ENCODE peak calls at places on chromosomes 3 and 15, in six cellular contexts. G, J, K, S, H and Q are unnamed samples.

GRCh38 chr3:8900065-8900464 is 63.2 kb downstream of the RAD18 start:
- DNase-seq in G (no peak), J (no peak), K (no peak), S (peak; percentile 17), H (no peak), Q (no peak)

GRCh38 chr3:16476636-16477035 is 36.9 kb downstream of the RFTN1 start:
- DNase-seq in G (no peak), J (peak; percentile 70), K (no peak), S (no peak), H (no peak), Q (no peak)

GRCh38 chr3:14001136-14001535 is 121.3 kb upstream of the WNT7A start:
- DNase-seq in G (no peak), J (no peak), K (no peak), S (no peak), H (no peak), Q (no peak)

GRCh38 chr15:88630141-88630721 is 8.6 kb upstream of the ISG20 start:
- DNase-seq in G (no peak), J (no peak), K (no peak), S (no peak), H (no peak), Q (no peak)

GRCh38 chr3:156601497-156601896 is 46.6 kb upstream of the SSR3 start:
- DNase-seq in G (no peak), J (no peak), K (no peak), S (no peak), H (no peak), Q (no peak)

GRCh38 chr15:39908186-39908585 is 11.9 kb downstream of the GPR176 start:
- DNase-seq in G (no peak), J (peak; percentile 71), K (no peak), S (no peak), H (peak; percentile 64), Q (no peak)

GRCh38 chr3:140595295-140595694 is 82.6 kb upstream of the TRIM42 start:
- DNase-seq in G (no peak), J (peak; percentile 18), K (no peak), S (no peak), H (no peak), Q (peak; percentile 53)

GRCh38 chr3:5071061-5071460 is 51.0 kb upstream of the ARL8B start:
- DNase-seq in G (no peak), J (no peak), K (no peak), S (no peak), H (no peak), Q (no peak)

GRCh38 chr3:110026421-110026820 is 689.1 kb upstream of the DPPA4 start:
- DNase-seq in G (no peak), J (no peak), K (no peak), S (no peak), H (no peak), Q (no peak)

GRCh38 chr15:39391230-39391629 is 189.6 kb upstream of the THBS1 start:
- DNase-seq in G (no peak), J (no peak), K (no peak), S (no peak), H (no peak), Q (no peak)

GRCh38 chr3:37163262-37164020 is 10.9 kb downstream of the LRRFIP2 start:
- DNase-seq in G (no peak), J (peak; percentile 39), K (no peak), S (peak; percentile 47), H (no peak), Q (no peak)

GRCh38 chr3:128946411-128946810 is 47.5 kb downstream of the CFAP92 start:
- DNase-seq in G (no peak), J (no peak), K (no peak), S (no peak), H (peak; percentile 12), Q (peak; percentile 29)

GRCh38 chr3:56288258-56288657 is 180.0 kb downstream of the ERC2 start:
- DNase-seq in G (no peak), J (no peak), K (no peak), S (peak; percentile 46), H (no peak), Q (no peak)

GRCh38 chr3:52845157-52845556 is 10.3 kb upstream of the MUSTN1 start:
- DNase-seq in G (peak; percentile 88), J (no peak), K (no peak), S (no peak), H (no peak), Q (no peak)

GRCh38 chr3:134339331-134339730 is 34.9 kb downstream of the AMOTL2 start:
- DNase-seq in G (no peak), J (no peak), K (no peak), S (peak; percentile 54), H (no peak), Q (no peak)

GRCh38 chr3:31185004-31185357 is 290.5 kb upstream of the GADL1 start:
- DNase-seq in G (no peak), J (no peak), K (no peak), S (no peak), H (no peak), Q (no peak)

GRCh38 chr3:31182639-31183038 is 288.2 kb upstream of the GADL1 start:
- DNase-seq in G (no peak), J (no peak), K (no peak), S (no peak), H (no peak), Q (no peak)

GRCh38 chr3:31186041-31186440 is 291.6 kb upstream of the GADL1 start:
- DNase-seq in G (no peak), J (no peak), K (no peak), S (no peak), H (no peak), Q (no peak)

GRCh38 chr3:31181661-31182060 is 287.2 kb upstream of the GADL1 start:
- DNase-seq in G (no peak), J (no peak), K (no peak), S (no peak), H (no peak), Q (no peak)

GRCh38 chr3:31184257-31185003 is 290.0 kb upstream of the GADL1 start:
- DNase-seq in G (no peak), J (no peak), K (no peak), S (no peak), H (no peak), Q (no peak)
- H3K27ac ChIP-seq in G (peak overlapping the region; percentile 56), J (no peak overlapping the region), K (no peak overlapping the region), S (no peak overlapping the region), H (no peak overlapping the region), Q (no peak overlapping the region)

GRCh38 chr3:10189557-10190374 is 25.0 kb downstream of the IRAK2 start:
- DNase-seq in G (peak; percentile 91), J (peak; percentile 25), K (no peak), S (no peak), H (peak; percentile 78), Q (peak; percentile 97)
- H3K27ac ChIP-seq in G (peak overlapping the region; percentile 94), J (no peak overlapping the region), K (no peak overlapping the region), S (no peak overlapping the region), H (peak overlapping the region; percentile 98), Q (peak overlapping the region; percentile 63)

GRCh38 chr3:41202075-41202833 is 2.9 kb downstream of the CTNNB1 start:
- DNase-seq in G (no peak), J (no peak), K (no peak), S (no peak), H (no peak), Q (no peak)

GRCh38 chr3:41205591-41205990 is 6.3 kb downstream of the CTNNB1 start:
- DNase-seq in G (no peak), J (no peak), K (no peak), S (no peak), H (no peak), Q (no peak)

GRCh38 chr3:41204369-41204768 is 5.1 kb downstream of the CTNNB1 start:
- DNase-seq in G (no peak), J (no peak), K (no peak), S (no peak), H (no peak), Q (no peak)

GRCh38 chr3:41200669-41201021 is 1.3 kb downstream of the CTNNB1 start:
- DNase-seq in G (no peak), J (peak; percentile 51), K (no peak), S (no peak), H (no peak), Q (no peak)

DNA sequence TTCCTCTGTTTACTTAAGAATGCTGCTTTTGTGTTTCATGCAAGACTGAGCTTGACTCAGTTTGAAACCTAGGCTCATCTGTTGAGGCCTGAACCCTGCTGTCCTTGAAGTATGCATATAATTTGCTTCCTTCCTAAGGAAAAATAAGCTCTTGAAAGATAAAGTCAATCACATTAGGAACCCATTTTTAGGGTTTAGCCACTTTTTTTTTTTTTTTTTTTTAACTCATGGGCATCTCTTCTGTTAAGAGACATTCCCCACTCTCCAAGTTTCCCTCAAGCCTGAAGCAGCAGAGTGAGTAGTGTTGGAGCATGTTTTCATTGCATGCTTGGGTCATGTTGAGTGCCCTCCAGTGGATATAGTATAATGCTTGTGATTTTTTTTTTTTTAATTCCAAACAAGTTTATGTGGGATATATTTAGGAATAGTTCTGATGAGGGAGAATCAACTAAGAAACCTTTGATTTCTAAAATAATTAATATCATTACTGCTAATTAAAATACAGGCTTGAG is 3.6 kb downstream of the CTNNB1 start:
- DNase-seq in G (no peak), J (peak; percentile 55), K (no peak), S (peak; percentile 50), H (no peak), Q (no peak)
- H3K27ac ChIP-seq in G (peak overlapping the region; percentile 28), J (no peak overlapping the region), K (no peak overlapping the region), S (no peak overlapping the region), H (peak overlapping the region; percentile 86), Q (no peak overlapping the region)

GRCh38 chr3:19147905-19148767 is at the start of gene KCNH8:
- DNase-seq in G (no peak), J (peak; percentile 17), K (no peak), S (peak; percentile 80), H (no peak), Q (no peak)
- H3K27ac ChIP-seq in G (no peak within 1 kb of the TSS), J (no peak within 1 kb of the TSS), K (no peak within 1 kb of the TSS), S (peak within 1 kb of the TSS; percentile 99), H (no peak within 1 kb of the TSS), Q (peak within 1 kb of the TSS; percentile 74)